ENCODE peak calls at places on chromosomes 7 and 10, in eight cellular contexts. S, H, B, K, E, G, I and A are unnamed samples.

GRCh38 chr10:131814567-131815290 is 86.1 kb upstream of the PPP2R2D start:
- DNase-seq in S (peak), H (no peak), B (no peak), K (no peak), E (no peak), G (no peak), I (no peak), A (no peak)

GRCh38 chr10:18689498-18689897 is 30.3 kb downstream of the ARL5B start:
- DNase-seq in S (no peak), H (peak), B (no peak), K (no peak), E (no peak), G (no peak), I (no peak), A (no peak)

GRCh38 chr7:7770228-7770627 is 51.8 kb upstream of the RPA3 start:
- DNase-seq in S (no peak), H (no peak), B (no peak), K (no peak), E (no peak), G (no peak), I (no peak), A (no peak)

GRCh38 chr10:79245539-79246208 is 101.6 kb upstream of the PPIF start:
- DNase-seq in S (no peak), H (no peak), B (no peak), K (no peak), E (no peak), G (no peak), I (no peak), A (no peak)

GRCh38 chr7:66894463-66895080 is 26.5 kb upstream of the TMEM248 start:
- DNase-seq in S (no peak), H (peak), B (no peak), K (no peak), E (no peak), G (peak), I (no peak), A (no peak)

GRCh38 chr7:101677421-101678137 is 48.5 kb upstream of the MYL10 start:
- DNase-seq in S (no peak), H (no peak), B (no peak), K (no peak), E (no peak), G (no peak), I (no peak), A (no peak)

GRCh38 chr10:88623835-88624234 is 37.3 kb downstream of the LIPJ start:
- DNase-seq in S (no peak), H (no peak), B (no peak), K (no peak), E (no peak), G (no peak), I (no peak), A (no peak)

GRCh38 chr10:112677689-112678088 is 230.7 kb downstream of the VTI1A start:
- DNase-seq in S (no peak), H (no peak), B (no peak), K (no peak), E (no peak), G (no peak), I (no peak), A (no peak)

GRCh38 chr10:130864951-130865350 is 446.6 kb downstream of the TCERG1L start:
- DNase-seq in S (no peak), H (no peak), B (no peak), K (no peak), E (no peak), G (no peak), I (no peak), A (no peak)

GRCh38 chr10:102644066-102644645 is at the start of gene TRIM8:
- DNase-seq in S (peak), H (peak), B (no peak), K (peak), E (no peak), G (peak), I (peak), A (no peak)

GRCh38 chr10:125661942-125662515 is 20.9 kb downstream of the TEX36 start:
- DNase-seq in S (no peak), H (no peak), B (peak), K (no peak), E (peak), G (no peak), I (no peak), A (no peak)

GRCh38 chr10:35458500-35459448 is 122.5 kb downstream of the CCNY start:
- DNase-seq in S (no peak), H (no peak), B (no peak), K (no peak), E (no peak), G (no peak), I (no peak), A (no peak)

GRCh38 chr7:158781217-158781975 is 47.9 kb downstream of the ESYT2 start:
- DNase-seq in S (no peak), H (no peak), B (no peak), K (no peak), E (no peak), G (no peak), I (no peak), A (no peak)

GRCh38 chr7:2016021-2016631 is 216.6 kb downstream of the MAD1L1 start:
- DNase-seq in S (peak), H (no peak), B (no peak), K (no peak), E (no peak), G (peak), I (peak), A (no peak)

GRCh38 chr10:32131388-32131787 is 75.2 kb upstream of the KIF5B start:
- DNase-seq in S (no peak), H (no peak), B (no peak), K (no peak), E (no peak), G (no peak), I (no peak), A (no peak)

GRCh38 chr7:825386-825785 is 6.9 kb upstream of the SUN1 start:
- DNase-seq in S (no peak), H (no peak), B (no peak), K (no peak), E (no peak), G (no peak), I (no peak), A (no peak)

GRCh38 chr7:82631998-82632397 is 188.4 kb upstream of the CACNA2D1 start:
- DNase-seq in S (no peak), H (no peak), B (no peak), K (no peak), E (no peak), G (no peak), I (no peak), A (no peak)

GRCh38 chr7:87083865-87084519 is 24.5 kb upstream of the ELAPOR2 start:
- DNase-seq in S (no peak), H (no peak), B (no peak), K (peak), E (no peak), G (no peak), I (no peak), A (no peak)

GRCh38 chr7:33192695-33193291 is 63.4 kb downstream of the BBS9 start:
- DNase-seq in S (no peak), H (no peak), B (no peak), K (no peak), E (no peak), G (no peak), I (no peak), A (no peak)

GRCh38 chr10:104033401-104033930 is 52.2 kb downstream of the COL17A1 start:
- DNase-seq in S (no peak), H (no peak), B (no peak), K (no peak), E (no peak), G (no peak), I (no peak), A (no peak)

GRCh38 chr7:32941181-32941995 is 15.9 kb upstream of the FKBP9 start:
- DNase-seq in S (no peak), H (peak), B (no peak), K (no peak), E (peak), G (no peak), I (no peak), A (no peak)

GRCh38 chr10:29658984-29659769 is 24.4 kb upstream of the SVIL start:
- DNase-seq in S (no peak), H (peak), B (peak), K (peak), E (peak), G (no peak), I (no peak), A (no peak)

GRCh38 chr10:62747195-62747594 is 57.3 kb upstream of the ADO start:
- DNase-seq in S (no peak), H (no peak), B (no peak), K (no peak), E (no peak), G (no peak), I (no peak), A (no peak)

GRCh38 chr10:32190890-32191491 is 134.8 kb upstream of the KIF5B start:
- DNase-seq in S (no peak), H (peak), B (no peak), K (no peak), E (no peak), G (no peak), I (no peak), A (no peak)

GRCh38 chr10:14365231-14365744 is 34.6 kb upstream of the FRMD4A start:
- DNase-seq in S (no peak), H (no peak), B (no peak), K (no peak), E (no peak), G (no peak), I (no peak), A (no peak)

GRCh38 chr7:156478486-156478885 is 162.1 kb upstream of the RNF32 start:
- DNase-seq in S (no peak), H (no peak), B (no peak), K (no peak), E (no peak), G (no peak), I (no peak), A (no peak)

GRCh38 chr10:117543999-117544728 is 1.6 kb downstream of the EMX2 start:
- DNase-seq in S (no peak), H (peak), B (no peak), K (no peak), E (no peak), G (no peak), I (no peak), A (no peak)

GRCh38 chr10:98511861-98512260 is 65.1 kb upstream of the HPS1 start:
- DNase-seq in S (no peak), H (no peak), B (no peak), K (no peak), E (no peak), G (no peak), I (no peak), A (no peak)

GRCh38 chr7:155804897-155805825 is 7.1 kb downstream of the SHH start:
- DNase-seq in S (peak), H (peak), B (no peak), K (peak), E (peak), G (peak), I (peak), A (no peak)

GRCh38 chr7:8702807-8703206 is 269.4 kb downstream of the NXPH1 start:
- DNase-seq in S (no peak), H (peak), B (no peak), K (no peak), E (no peak), G (no peak), I (no peak), A (no peak)

GRCh38 chr10:5651086-5651764 is 15.2 kb downstream of the ASB13 start:
- DNase-seq in S (no peak), H (no peak), B (no peak), K (no peak), E (no peak), G (no peak), I (no peak), A (no peak)

GRCh38 chr10:12196531-12197211 is 683 bp downstream of the CDC123 start:
- DNase-seq in S (no peak), H (no peak), B (no peak), K (no peak), E (no peak), G (no peak), I (no peak), A (no peak)

GRCh38 chr10:48677625-48678024 is 7.0 kb upstream of the WDFY4 start:
- DNase-seq in S (no peak), H (no peak), B (no peak), K (no peak), E (no peak), G (no peak), I (no peak), A (no peak)

GRCh38 chr10:48670978-48671913 is 13.4 kb upstream of the WDFY4 start:
- DNase-seq in S (no peak), H (peak), B (no peak), K (no peak), E (no peak), G (peak), I (no peak), A (no peak)

GRCh38 chr10:48671914-48672595 is 12.6 kb upstream of the WDFY4 start:
- DNase-seq in S (no peak), H (no peak), B (no peak), K (no peak), E (no peak), G (no peak), I (no peak), A (no peak)

GRCh38 chr10:48667960-48668541 is 16.6 kb upstream of the WDFY4 start:
- DNase-seq in S (no peak), H (no peak), B (no peak), K (no peak), E (no peak), G (no peak), I (no peak), A (no peak)

GRCh38 chr10:48672596-48673255 is 11.9 kb upstream of the WDFY4 start:
- DNase-seq in S (no peak), H (no peak), B (no peak), K (no peak), E (no peak), G (no peak), I (no peak), A (no peak)
- TF ChIP-seq CTCF in S (no peak), H (no peak), B (no peak), K (no peak), E (no peak), G (no peak), I (no peak), A (no peak)

GRCh38 chr7:105932835-105933477 is 30.1 kb upstream of the CDHR3 start:
- DNase-seq in S (no peak), H (peak), B (no peak), K (no peak), E (peak), G (peak), I (peak), A (no peak)

GRCh38 chr7:105937411-105937810 is 25.7 kb upstream of the CDHR3 start:
- DNase-seq in S (no peak), H (no peak), B (no peak), K (no peak), E (no peak), G (no peak), I (no peak), A (no peak)

GRCh38 chr7:105931179-105931578 is 31.9 kb upstream of the CDHR3 start:
- DNase-seq in S (no peak), H (no peak), B (no peak), K (no peak), E (no peak), G (no peak), I (no peak), A (no peak)

GRCh38 chr7:105935250-105935649 is 27.8 kb upstream of the CDHR3 start:
- DNase-seq in S (no peak), H (no peak), B (no peak), K (no peak), E (no peak), G (no peak), I (no peak), A (no peak)

GRCh38 chr7:105934577-105935185 is 28.4 kb upstream of the CDHR3 start:
- DNase-seq in S (no peak), H (peak), B (no peak), K (peak), E (no peak), G (peak), I (peak), A (no peak)
- TF ChIP-seq CTCF in S (peak), H (peak), B (peak), K (peak), E (peak), G (no peak), I (no peak), A (no peak)

DNA sequence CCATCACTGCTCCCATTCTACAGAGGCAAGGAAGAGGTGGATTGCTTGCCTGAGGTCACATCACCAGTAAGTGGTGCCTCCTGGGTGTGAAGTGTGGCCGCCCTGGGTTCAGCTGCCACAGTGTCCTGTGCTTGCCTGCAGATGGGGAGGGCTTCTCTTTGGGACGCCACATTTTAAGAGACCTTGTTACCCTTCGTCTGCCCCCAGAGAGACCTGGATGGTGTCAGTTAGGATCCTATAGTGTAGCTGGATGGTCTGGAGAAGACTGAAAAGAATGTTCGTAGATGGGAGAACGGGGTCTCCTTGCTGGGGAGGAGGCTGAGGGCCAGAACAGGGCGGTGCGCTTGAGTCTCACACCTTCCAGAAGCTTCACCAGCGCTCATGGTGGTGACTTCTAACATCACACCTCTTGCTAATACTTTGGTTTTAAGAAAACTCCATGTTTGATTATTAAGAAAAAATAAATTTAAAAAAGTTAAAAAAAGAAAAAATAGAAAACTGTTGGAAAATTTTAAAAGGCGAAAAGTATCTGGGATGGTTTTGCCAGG is 2.3 kb downstream of the DOCK1 start:
- DNase-seq in S (peak), H (no peak), B (no peak), K (no peak), E (no peak), G (no peak), I (no peak), A (no peak)
- TF ChIP-seq CTCF in S (no peak), H (peak), B (no peak), K (no peak), E (no peak), G (no peak), I (no peak), A (no peak)

GRCh38 chr10:76113952-76114351 is 682.5 kb downstream of the LRMDA start:
- DNase-seq in S (no peak), H (peak), B (no peak), K (no peak), E (peak), G (no peak), I (no peak), A (no peak)
- TF ChIP-seq CTCF in S (no peak), H (no peak), B (no peak), K (no peak), E (no peak), G (no peak), I (no peak), A (no peak)

DNA sequence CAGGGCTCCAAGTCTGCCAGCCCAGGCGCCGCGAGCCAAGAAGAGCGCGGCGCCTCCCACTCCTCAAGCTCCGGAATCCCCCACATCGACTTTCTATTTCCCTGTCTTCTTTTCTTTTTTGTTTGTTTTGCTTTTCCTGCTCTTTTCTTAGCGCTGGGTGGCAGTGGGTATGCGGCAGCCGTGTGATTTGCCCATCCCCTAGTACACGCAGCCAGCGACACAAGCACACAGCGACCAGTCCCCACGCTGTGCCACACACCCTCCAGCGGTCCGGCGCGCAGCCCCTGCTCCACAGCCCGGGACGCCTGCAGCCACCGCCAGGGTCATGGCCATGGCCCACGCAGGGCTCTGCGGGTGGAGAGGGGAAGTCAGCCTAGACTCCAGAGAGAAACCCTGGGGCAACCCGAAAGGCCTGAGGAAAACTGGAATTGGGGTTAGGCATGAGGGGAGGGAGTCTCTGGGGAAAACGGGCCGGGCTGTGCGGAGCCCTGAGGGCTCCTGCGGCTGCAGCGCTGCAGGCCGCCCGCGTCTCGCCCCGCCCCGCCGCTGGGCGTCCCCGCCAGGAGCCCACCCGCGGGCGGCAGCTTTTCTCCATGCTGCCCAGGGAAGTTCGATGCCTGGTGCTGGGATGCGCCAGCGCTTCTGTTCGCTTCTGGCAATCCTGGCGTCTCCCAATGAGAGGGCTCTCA is 2.5 kb downstream of the CHRM2 start:
- DNase-seq in S (peak), H (peak), B (no peak), K (no peak), E (no peak), G (peak), I (peak), A (no peak)
- TF ChIP-seq CTCF in S (no peak), H (no peak), B (no peak), K (no peak), E (no peak), G (no peak), I (no peak), A (no peak)

DNA sequence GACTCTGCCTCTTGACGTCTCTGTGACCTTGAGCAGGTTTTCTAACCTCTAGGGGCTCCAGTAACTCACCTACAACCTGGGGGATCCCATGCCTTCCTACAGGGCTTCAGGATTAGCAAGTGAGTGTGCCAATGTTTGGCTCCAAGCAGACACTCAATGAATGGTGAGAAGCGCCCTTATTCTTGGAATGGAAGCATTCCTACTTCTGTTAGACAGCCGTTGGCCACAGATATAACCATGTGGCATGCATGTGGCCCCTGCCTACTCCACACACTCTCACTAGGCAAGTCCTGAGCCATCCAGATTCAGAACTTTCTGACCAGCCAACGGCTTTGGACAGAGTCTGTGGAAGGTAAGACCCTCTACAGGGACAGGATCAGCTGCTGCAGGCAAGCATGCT is 108.9 kb upstream of the LYZL2 start:
- DNase-seq in S (no peak), H (no peak), B (no peak), K (no peak), E (no peak), G (no peak), I (no peak), A (no peak)
- TF ChIP-seq CTCF in S (no peak), H (no peak), B (no peak), K (no peak), E (no peak), G (no peak), I (no peak), A (no peak)